ENCODE peak calls at places on chromosomes 7 and 10, in ten cellular contexts. One of them, this sample, is unnamed.

GRCh38 chr7:95718556-95719410 is 53.6 kb upstream of the DYNC1I1 start:
- DNase-seq in fibroblast of mammary gland: peak
- DNase-seq in OCI-LY7: no peak
- DNase-seq in HepG2: no peak
- DNase-seq in ovary: no peak
- DNase-seq in HCT116: peak
- DNase-seq in AG04449: no peak
- DNase-seq in endothelial cell: no peak
- DNase-seq in suprapubic skin: no peak
- DNase-seq in heart left ventricle: no peak
- DNase-seq in this sample: no peak

GRCh38 chr7:50552921-50553320 is 12.3 kb downstream of the DDC start:
- DNase-seq in fibroblast of mammary gland: peak
- DNase-seq in OCI-LY7: no peak
- DNase-seq in HepG2: peak
- DNase-seq in ovary: peak
- DNase-seq in HCT116: no peak
- DNase-seq in AG04449: no peak
- DNase-seq in endothelial cell: peak
- DNase-seq in suprapubic skin: no peak
- DNase-seq in heart left ventricle: no peak
- DNase-seq in this sample: no peak

GRCh38 chr7:25259487-25260243 is 31.4 kb upstream of the NPVF start:
- DNase-seq in fibroblast of mammary gland: peak
- DNase-seq in OCI-LY7: peak
- DNase-seq in HepG2: peak
- DNase-seq in ovary: peak
- DNase-seq in HCT116: peak
- DNase-seq in AG04449: peak
- DNase-seq in endothelial cell: peak
- DNase-seq in suprapubic skin: peak
- DNase-seq in heart left ventricle: no peak
- DNase-seq in this sample: peak

GRCh38 chr10:48456361-48456804 is 148.5 kb downstream of the ARHGAP22 start:
- DNase-seq in fibroblast of mammary gland: no peak
- DNase-seq in OCI-LY7: no peak
- DNase-seq in HepG2: no peak
- DNase-seq in ovary: peak
- DNase-seq in HCT116: no peak
- DNase-seq in AG04449: no peak
- DNase-seq in endothelial cell: no peak
- DNase-seq in suprapubic skin: peak
- DNase-seq in heart left ventricle: peak
- DNase-seq in this sample: peak

GRCh38 chr7:91416485-91416884 is 152.3 kb downstream of the FZD1 start:
- DNase-seq in fibroblast of mammary gland: no peak
- DNase-seq in OCI-LY7: no peak
- DNase-seq in HepG2: no peak
- DNase-seq in ovary: no peak
- DNase-seq in HCT116: no peak
- DNase-seq in AG04449: no peak
- DNase-seq in endothelial cell: no peak
- DNase-seq in suprapubic skin: no peak
- DNase-seq in heart left ventricle: no peak
- DNase-seq in this sample: no peak

GRCh38 chr10:102299873-102300272 is 54.5 kb downstream of the GBF1 start:
- DNase-seq in fibroblast of mammary gland: peak
- DNase-seq in OCI-LY7: no peak
- DNase-seq in HepG2: no peak
- DNase-seq in ovary: no peak
- DNase-seq in HCT116: no peak
- DNase-seq in AG04449: no peak
- DNase-seq in endothelial cell: no peak
- DNase-seq in suprapubic skin: no peak
- DNase-seq in heart left ventricle: no peak
- DNase-seq in this sample: no peak

GRCh38 chr7:18151419-18151818 is 123.8 kb upstream of the PRPS1L1 start:
- DNase-seq in fibroblast of mammary gland: peak
- DNase-seq in OCI-LY7: peak
- DNase-seq in HepG2: no peak
- DNase-seq in ovary: no peak
- DNase-seq in HCT116: no peak
- DNase-seq in AG04449: no peak
- DNase-seq in endothelial cell: no peak
- DNase-seq in suprapubic skin: no peak
- DNase-seq in heart left ventricle: no peak
- DNase-seq in this sample: no peak

GRCh38 chr10:126110434-126110833 is 214.1 kb downstream of the FANK1 start:
- DNase-seq in fibroblast of mammary gland: peak
- DNase-seq in OCI-LY7: no peak
- DNase-seq in HepG2: no peak
- DNase-seq in ovary: no peak
- DNase-seq in HCT116: no peak
- DNase-seq in AG04449: no peak
- DNase-seq in endothelial cell: no peak
- DNase-seq in suprapubic skin: no peak
- DNase-seq in heart left ventricle: no peak
- DNase-seq in this sample: no peak

GRCh38 chr10:17175551-17175950 is 25.9 kb downstream of the TRDMT1 start:
- DNase-seq in fibroblast of mammary gland: no peak
- DNase-seq in OCI-LY7: no peak
- DNase-seq in HepG2: no peak
- DNase-seq in ovary: peak
- DNase-seq in HCT116: no peak
- DNase-seq in AG04449: no peak
- DNase-seq in endothelial cell: no peak
- DNase-seq in suprapubic skin: no peak
- DNase-seq in heart left ventricle: no peak
- DNase-seq in this sample: peak

GRCh38 chr7:22722596-22722995 is 4.4 kb upstream of the IL6 start:
- DNase-seq in fibroblast of mammary gland: no peak
- DNase-seq in OCI-LY7: no peak
- DNase-seq in HepG2: no peak
- DNase-seq in ovary: no peak
- DNase-seq in HCT116: no peak
- DNase-seq in AG04449: no peak
- DNase-seq in endothelial cell: no peak
- DNase-seq in suprapubic skin: no peak
- DNase-seq in heart left ventricle: no peak
- DNase-seq in this sample: no peak

GRCh38 chr10:79344502-79345195 is 2.6 kb upstream of the PPIF start:
- DNase-seq in fibroblast of mammary gland: no peak
- DNase-seq in OCI-LY7: no peak
- DNase-seq in HepG2: no peak
- DNase-seq in ovary: peak
- DNase-seq in HCT116: no peak
- DNase-seq in AG04449: no peak
- DNase-seq in endothelial cell: no peak
- DNase-seq in suprapubic skin: peak
- DNase-seq in heart left ventricle: no peak
- DNase-seq in this sample: no peak

GRCh38 chr7:141480953-141481352 is 70.3 kb upstream of the AGK start:
- DNase-seq in fibroblast of mammary gland: no peak
- DNase-seq in OCI-LY7: no peak
- DNase-seq in HepG2: no peak
- DNase-seq in ovary: no peak
- DNase-seq in HCT116: no peak
- DNase-seq in AG04449: no peak
- DNase-seq in endothelial cell: no peak
- DNase-seq in suprapubic skin: no peak
- DNase-seq in heart left ventricle: no peak
- DNase-seq in this sample: no peak

GRCh38 chr10:125011171-125011925 is 69.4 kb downstream of the ZRANB1 start:
- DNase-seq in fibroblast of mammary gland: no peak
- DNase-seq in OCI-LY7: no peak
- DNase-seq in HepG2: no peak
- DNase-seq in ovary: no peak
- DNase-seq in HCT116: no peak
- DNase-seq in AG04449: no peak
- DNase-seq in endothelial cell: no peak
- DNase-seq in suprapubic skin: no peak
- DNase-seq in heart left ventricle: peak
- DNase-seq in this sample: no peak

GRCh38 chr7:66847879-66848810 is 72.9 kb upstream of the TMEM248 start:
- DNase-seq in fibroblast of mammary gland: peak
- DNase-seq in OCI-LY7: no peak
- DNase-seq in HepG2: peak
- DNase-seq in ovary: no peak
- DNase-seq in HCT116: no peak
- DNase-seq in AG04449: peak
- DNase-seq in endothelial cell: no peak
- DNase-seq in suprapubic skin: peak
- DNase-seq in heart left ventricle: no peak
- DNase-seq in this sample: peak

GRCh38 chr7:29563590-29564454 is at the start of gene PRR15:
- DNase-seq in fibroblast of mammary gland: no peak
- DNase-seq in OCI-LY7: no peak
- DNase-seq in HepG2: peak
- DNase-seq in ovary: peak
- DNase-seq in HCT116: peak
- DNase-seq in AG04449: no peak
- DNase-seq in endothelial cell: peak
- DNase-seq in suprapubic skin: no peak
- DNase-seq in heart left ventricle: peak
- DNase-seq in this sample: no peak

GRCh38 chr10:11772575-11773288 is 30.6 kb downstream of the ECHDC3 start:
- DNase-seq in fibroblast of mammary gland: peak
- DNase-seq in OCI-LY7: no peak
- DNase-seq in HepG2: no peak
- DNase-seq in ovary: no peak
- DNase-seq in HCT116: no peak
- DNase-seq in AG04449: no peak
- DNase-seq in endothelial cell: no peak
- DNase-seq in suprapubic skin: no peak
- DNase-seq in heart left ventricle: no peak
- DNase-seq in this sample: no peak

GRCh38 chr7:106260136-106260561 is 24.6 kb downstream of the NAMPT start:
- DNase-seq in fibroblast of mammary gland: peak
- DNase-seq in OCI-LY7: no peak
- DNase-seq in HepG2: no peak
- DNase-seq in ovary: no peak
- DNase-seq in HCT116: no peak
- DNase-seq in AG04449: no peak
- DNase-seq in endothelial cell: no peak
- DNase-seq in suprapubic skin: no peak
- DNase-seq in heart left ventricle: no peak
- DNase-seq in this sample: no peak

GRCh38 chr7:33421384-33421783 is 292.0 kb downstream of the BBS9 start:
- DNase-seq in fibroblast of mammary gland: peak
- DNase-seq in OCI-LY7: no peak
- DNase-seq in HepG2: no peak
- DNase-seq in ovary: no peak
- DNase-seq in HCT116: no peak
- DNase-seq in AG04449: peak
- DNase-seq in endothelial cell: no peak
- DNase-seq in suprapubic skin: no peak
- DNase-seq in heart left ventricle: no peak
- DNase-seq in this sample: no peak
- TF ChIP-seq CTCF in fibroblast of mammary gland: peak
- TF ChIP-seq CTCF in OCI-LY7: no peak
- TF ChIP-seq CTCF in HepG2: peak
- TF ChIP-seq CTCF in ovary: no peak
- TF ChIP-seq CTCF in HCT116: no peak
- TF ChIP-seq CTCF in AG04449: no peak
- TF ChIP-seq CTCF in endothelial cell: no peak
- TF ChIP-seq CTCF in suprapubic skin: no peak
- TF ChIP-seq CTCF in heart left ventricle: no peak
- TF ChIP-seq CTCF in this sample: no peak

DNA sequence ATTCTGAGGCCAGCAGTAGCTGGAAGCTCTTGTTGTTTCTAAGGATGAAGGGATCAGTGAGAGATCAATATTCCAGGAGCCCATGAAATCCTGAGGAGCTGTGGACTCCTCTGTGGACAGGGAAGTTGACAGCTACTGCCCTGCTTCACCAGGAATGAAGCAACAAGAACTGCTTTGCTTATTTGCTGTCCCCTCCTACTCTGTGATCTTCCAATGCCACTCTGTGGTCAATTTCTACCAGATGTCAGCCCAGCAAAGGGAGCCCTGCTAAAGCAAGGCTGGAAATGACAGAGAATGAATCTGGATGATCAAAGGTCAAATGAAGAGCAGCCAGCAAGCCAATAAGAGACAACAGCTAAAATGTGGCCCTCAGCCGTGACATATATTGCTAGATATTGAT is 227.5 kb upstream of the CHRM2 start:
- DNase-seq in fibroblast of mammary gland: no peak
- DNase-seq in OCI-LY7: no peak
- DNase-seq in HepG2: no peak
- DNase-seq in ovary: no peak
- DNase-seq in HCT116: no peak
- DNase-seq in AG04449: no peak
- DNase-seq in endothelial cell: no peak
- DNase-seq in suprapubic skin: no peak
- DNase-seq in heart left ventricle: no peak
- DNase-seq in this sample: no peak
- TF ChIP-seq CTCF in fibroblast of mammary gland: no peak
- TF ChIP-seq CTCF in OCI-LY7: no peak
- TF ChIP-seq CTCF in HepG2: no peak
- TF ChIP-seq CTCF in ovary: no peak
- TF ChIP-seq CTCF in HCT116: no peak
- TF ChIP-seq CTCF in AG04449: no peak
- TF ChIP-seq CTCF in endothelial cell: no peak
- TF ChIP-seq CTCF in suprapubic skin: no peak
- TF ChIP-seq CTCF in heart left ventricle: no peak
- TF ChIP-seq CTCF in this sample: no peak

DNA sequence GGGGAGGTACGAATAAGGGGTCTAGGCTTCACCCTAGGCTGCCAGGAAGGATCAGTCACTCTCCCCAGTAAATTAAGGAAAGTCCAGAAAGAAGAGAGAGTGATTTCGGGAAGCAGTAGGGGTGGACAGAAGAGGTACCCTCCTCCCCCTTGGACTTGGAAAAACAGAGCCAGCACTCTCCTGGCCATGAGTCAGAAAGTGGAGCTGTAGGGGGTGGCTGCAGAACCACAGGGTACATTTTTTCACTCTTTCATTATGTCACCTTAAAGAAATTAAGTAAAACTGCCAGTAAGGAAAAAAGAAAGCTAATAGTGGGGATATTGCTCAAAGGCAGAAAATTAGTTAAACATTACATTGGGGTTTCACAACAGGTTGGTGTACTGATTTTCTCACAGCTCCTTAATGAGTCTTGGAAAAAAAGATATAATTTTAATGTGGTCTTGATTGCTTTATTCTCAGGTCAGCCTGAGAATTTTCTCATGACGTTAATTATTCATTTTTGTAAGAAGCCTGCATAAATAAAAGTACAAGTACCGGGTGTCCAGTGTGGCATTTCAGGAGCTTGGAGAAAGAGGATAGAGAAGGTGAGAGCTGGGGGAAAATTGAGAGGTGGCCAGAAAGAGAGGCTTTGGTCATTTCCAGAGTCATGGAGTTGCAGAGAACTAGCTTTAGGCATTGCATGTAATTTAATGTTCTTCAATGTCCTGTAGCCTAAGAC is 23.1 kb upstream of the AOAH start:
- DNase-seq in fibroblast of mammary gland: peak
- DNase-seq in OCI-LY7: no peak
- DNase-seq in HepG2: no peak
- DNase-seq in ovary: no peak
- DNase-seq in HCT116: no peak
- DNase-seq in AG04449: peak
- DNase-seq in endothelial cell: no peak
- DNase-seq in suprapubic skin: no peak
- DNase-seq in heart left ventricle: no peak
- DNase-seq in this sample: no peak
- TF ChIP-seq CTCF in fibroblast of mammary gland: no peak
- TF ChIP-seq CTCF in OCI-LY7: no peak
- TF ChIP-seq CTCF in HepG2: no peak
- TF ChIP-seq CTCF in ovary: no peak
- TF ChIP-seq CTCF in HCT116: no peak
- TF ChIP-seq CTCF in AG04449: no peak
- TF ChIP-seq CTCF in endothelial cell: no peak
- TF ChIP-seq CTCF in suprapubic skin: no peak
- TF ChIP-seq CTCF in heart left ventricle: no peak
- TF ChIP-seq CTCF in this sample: no peak

GRCh38 chr7:37284285-37284684 is 164.4 kb downstream of the ELMO1 start:
- DNase-seq in fibroblast of mammary gland: no peak
- DNase-seq in OCI-LY7: no peak
- DNase-seq in HepG2: no peak
- DNase-seq in ovary: peak
- DNase-seq in HCT116: no peak
- DNase-seq in AG04449: no peak
- DNase-seq in endothelial cell: no peak
- DNase-seq in suprapubic skin: no peak
- DNase-seq in heart left ventricle: no peak
- DNase-seq in this sample: no peak
- TF ChIP-seq CTCF in fibroblast of mammary gland: no peak
- TF ChIP-seq CTCF in OCI-LY7: no peak
- TF ChIP-seq CTCF in HepG2: no peak
- TF ChIP-seq CTCF in ovary: no peak
- TF ChIP-seq CTCF in HCT116: no peak
- TF ChIP-seq CTCF in AG04449: no peak
- TF ChIP-seq CTCF in endothelial cell: no peak
- TF ChIP-seq CTCF in suprapubic skin: no peak
- TF ChIP-seq CTCF in heart left ventricle: no peak
- TF ChIP-seq CTCF in this sample: no peak

This sample was measured in CD14-positive monocyte.